ENCODE peak calls at places on chromosomes 1 and 21, in six cellular contexts. R is H9, I is neuronal stem cell, E is mesenchymal stem cell, W is H1, K is trophoblast cell. L is an unnamed sample.
A peak's percentile ranks its signal among the peaks of the same experiment; 100 is the strongest.

GRCh38 chr1:228283476-228284147 is 75.8 kb downstream of the OBSCN start:
- DNase-seq in R (no peak), I (no peak), E (no peak), W (no peak), K (no peak), L (no peak)

GRCh38 chr1:2213576-2214505 is 14.3 kb upstream of the SKI start:
- DNase-seq in R (no peak), I (no peak), E (peak; percentile 69), W (no peak), K (peak; percentile 37), L (peak; percentile 86)

GRCh38 chr21:25872271-25872670 is 137.5 kb downstream of the GABPA start:
- DNase-seq in R (peak; percentile 61), I (no peak), E (no peak), W (no peak), K (no peak), L (no peak)

GRCh38 chr1:30761312-30762151 is 4.0 kb upstream of the LAPTM5 start:
- DNase-seq in R (no peak), I (no peak), E (peak; percentile 10), W (no peak), K (no peak), L (no peak)

GRCh38 chr1:3838788-3839187 is 18.2 kb downstream of the CEP104 start:
- DNase-seq in R (no peak), I (no peak), E (no peak), W (no peak), K (no peak), L (no peak)

GRCh38 chr1:28343405-28343804 is 14.6 kb downstream of the MED18 start:
- DNase-seq in R (no peak), I (no peak), E (peak; percentile 21), W (no peak), K (peak; percentile 93), L (peak; percentile 74)

GRCh38 chr1:114286960-114287359 is 133.3 kb upstream of the SYT6 start:
- DNase-seq in R (no peak), I (no peak), E (no peak), W (no peak), K (no peak), L (no peak)

GRCh38 chr1:44801491-44802305 is 1.5 kb downstream of the PLK3 start:
- DNase-seq in R (peak; percentile 31), I (no peak), E (peak; percentile 38), W (no peak), K (peak; percentile 39), L (no peak)

GRCh38 chr1:11704691-11705475 is 13.4 kb downstream of the DRAXIN start:
- DNase-seq in R (peak; percentile 25), I (no peak), E (no peak), W (no peak), K (no peak), L (no peak)

GRCh38 chr1:31390071-31390470 is 17.2 kb upstream of the FABP3 start:
- DNase-seq in R (no peak), I (no peak), E (no peak), W (no peak), K (peak; percentile 99), L (no peak)

GRCh38 chr21:45557611-45558043 is 15.4 kb upstream of the SLC19A1 start:
- DNase-seq in R (no peak), I (no peak), E (no peak), W (no peak), K (no peak), L (no peak)

GRCh38 chr21:38853421-38853919 is 47.7 kb downstream of the ETS2 start:
- DNase-seq in R (no peak), I (no peak), E (peak; percentile 90), W (no peak), K (peak; percentile 97), L (peak; percentile 96)

GRCh38 chr1:85200870-85201339 is at the start of gene SYDE2:
- DNase-seq in R (peak; percentile 85), I (peak; percentile 73), E (peak; percentile 77), W (peak; percentile 46), K (peak; percentile 89), L (peak; percentile 58)

GRCh38 chr1:11488966-11489625 is 10.1 kb downstream of the DISP3 start:
- DNase-seq in R (no peak), I (no peak), E (no peak), W (no peak), K (no peak), L (no peak)

GRCh38 chr1:92538048-92538412 is 51.3 kb upstream of the GFI1 start:
- DNase-seq in R (no peak), I (no peak), E (peak; percentile 24), W (no peak), K (no peak), L (peak; percentile 5)

GRCh38 chr1:31725134-31725533 is 21.3 kb upstream of the COL16A1 start:
- DNase-seq in R (no peak), I (no peak), E (no peak), W (no peak), K (no peak), L (no peak)

GRCh38 chr1:39617488-39618049 is 21.9 kb downstream of the HEYL start:
- DNase-seq in R (no peak), I (no peak), E (no peak), W (no peak), K (no peak), L (no peak)

GRCh38 chr1:23108918-23109533 is 59.6 kb downstream of the LUZP1 start:
- DNase-seq in R (no peak), I (no peak), E (no peak), W (no peak), K (peak; percentile 71), L (no peak)

GRCh38 chr21:39656209-39656608 is 43.5 kb downstream of the B3GALT5 start:
- DNase-seq in R (no peak), I (no peak), E (no peak), W (no peak), K (no peak), L (no peak)

GRCh38 chr1:172976222-172977041 is 74.3 kb downstream of the TNFSF18 start:
- DNase-seq in R (no peak), I (no peak), E (peak; percentile 51), W (no peak), K (no peak), L (peak; percentile 87)

GRCh38 chr1:97186381-97186780 is 464.8 kb downstream of the PTBP2 start:
- DNase-seq in R (peak; percentile 40), I (no peak), E (peak; percentile 14), W (no peak), K (peak; percentile 21), L (no peak)

GRCh38 chr1:160722726-160723125 is 11.1 kb upstream of the CD48 start:
- DNase-seq in R (no peak), I (no peak), E (no peak), W (no peak), K (no peak), L (no peak)

GRCh38 chr1:3530931-3531818 is 76.7 kb downstream of the ARHGEF16 start:
- DNase-seq in R (peak; percentile 92), I (peak; percentile 71), E (no peak), W (peak; percentile 34), K (peak; percentile 83), L (peak; percentile 19)

DNA sequence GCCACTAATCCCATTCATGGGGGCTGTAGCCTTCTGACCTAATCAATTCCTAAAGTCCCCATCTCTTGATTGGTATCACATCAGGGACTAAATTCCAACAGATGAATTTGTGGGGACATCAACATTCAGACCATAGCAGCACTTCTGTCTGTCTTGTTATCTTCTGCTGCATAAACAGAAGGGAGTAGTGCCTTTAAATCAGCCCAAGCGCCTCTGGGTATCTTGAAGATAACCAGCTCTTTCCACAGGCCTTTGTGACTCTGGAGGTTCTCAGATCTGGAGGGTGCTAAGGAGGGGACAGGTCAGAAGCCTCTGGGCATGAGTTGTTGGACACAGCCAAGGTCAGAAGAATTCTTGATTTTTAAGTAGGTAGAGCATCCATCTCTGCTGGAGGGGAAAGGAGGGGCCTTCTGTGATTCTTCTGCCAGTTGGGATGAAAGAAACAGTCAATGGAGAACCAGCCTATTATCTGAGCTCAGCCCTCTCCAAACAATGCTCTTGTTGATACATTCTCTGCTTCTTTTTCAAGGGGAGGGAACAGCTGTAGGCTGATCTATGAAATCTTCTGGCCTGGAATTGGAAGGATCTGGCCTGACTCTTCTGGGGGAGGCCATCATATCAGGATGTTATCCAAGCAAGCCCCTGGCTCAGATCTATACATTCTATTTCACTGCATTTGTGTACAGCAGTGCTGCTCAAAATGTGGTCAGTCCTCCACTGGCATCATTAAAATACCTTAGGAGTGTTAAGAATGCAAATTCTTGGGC is 31.2 kb upstream of the LRIG2 start:
- DNase-seq in R (no peak), I (no peak), E (no peak), W (no peak), K (no peak), L (no peak)
- H3K4ac ChIP-seq in R (no peak overlapping the region), I (no peak overlapping the region), E (peak overlapping the region; percentile 2), W (peak overlapping the region; percentile 79), K (no peak overlapping the region), L (peak overlapping the region; percentile 11)

GRCh38 chr1:203273869-203274602 is 31.3 kb upstream of the BTG2 start:
- DNase-seq in R (no peak), I (no peak), E (no peak), W (no peak), K (no peak), L (no peak)
- H3K14ac ChIP-seq in R (no peak overlapping the region), I (no peak overlapping the region), E (peak overlapping the region; percentile 35), W (no peak overlapping the region), K (no peak overlapping the region), L (no peak overlapping the region)

GRCh38 chr1:153670859-153671622 is at the start of gene ILF2:
- DNase-seq in R (peak; percentile 99), I (peak; percentile 100), E (peak; percentile 100), W (peak; percentile 99), K (peak; percentile 100), L (peak; percentile 100)

GRCh38 chr1:153670257-153670858 is 435 bp downstream of the ILF2 start:
- DNase-seq in R (no peak), I (no peak), E (no peak), W (no peak), K (no peak), L (no peak)

GRCh38 chr1:153669606-153670005 is 1.2 kb downstream of the ILF2 start:
- DNase-seq in R (no peak), I (no peak), E (no peak), W (no peak), K (no peak), L (no peak)

GRCh38 chr1:153663211-153663610 is 4.7 kb downstream of the SNAPIN start:
- DNase-seq in R (no peak), I (no peak), E (peak; percentile 56), W (no peak), K (peak; percentile 34), L (peak; percentile 65)

DNA sequence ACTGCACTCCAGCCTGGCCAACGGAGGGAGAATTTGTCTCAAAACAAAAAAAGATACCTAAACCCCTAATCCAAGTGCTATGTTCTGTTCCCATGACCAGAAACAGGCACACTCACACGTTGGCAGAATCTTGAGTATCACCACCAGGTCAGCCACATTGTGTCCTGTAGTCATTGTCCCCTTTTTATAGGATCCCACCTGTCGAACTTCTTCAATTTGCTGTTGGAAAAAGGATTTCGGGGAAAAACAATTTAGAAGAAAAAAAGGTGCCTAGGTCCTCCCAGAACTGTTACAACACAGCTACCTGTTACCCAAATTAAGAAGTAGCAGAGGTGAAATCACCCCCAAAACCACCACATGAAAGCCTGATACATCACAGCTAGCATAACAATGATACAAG is 3.4 kb downstream of the ILF2 start:
- DNase-seq in R (no peak), I (no peak), E (no peak), W (no peak), K (no peak), L (no peak)
- H3K4ac ChIP-seq in R (no peak overlapping the region), I (no peak overlapping the region), E (no peak overlapping the region), W (no peak overlapping the region), K (no peak overlapping the region), L (no peak overlapping the region)

DNA sequence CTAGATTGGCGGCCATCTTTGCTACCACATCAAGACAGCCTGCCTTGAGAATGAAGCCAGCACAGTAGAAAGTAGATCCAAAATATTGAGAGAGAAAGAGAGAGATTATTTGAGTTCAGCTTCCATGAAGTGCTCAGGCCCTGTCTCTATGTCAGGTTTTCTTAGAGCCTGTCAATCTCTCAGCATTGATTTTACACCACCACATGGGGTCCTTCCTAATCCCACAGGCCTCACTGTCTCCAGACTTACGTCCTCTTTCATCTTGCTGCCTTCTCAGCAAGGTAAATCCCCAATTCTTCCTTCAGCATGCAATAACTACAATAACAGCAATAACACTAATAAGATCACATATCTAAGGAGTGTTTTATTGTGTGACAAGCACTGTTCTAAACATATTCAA is 21.0 kb downstream of the DYNLT5 start:
- DNase-seq in R (no peak), I (no peak), E (no peak), W (no peak), K (no peak), L (no peak)
- H3K14ac ChIP-seq in R (no peak overlapping the region), I (no peak overlapping the region), E (no peak overlapping the region), W (no peak overlapping the region), K (no peak overlapping the region), L (no peak overlapping the region)